ENCODE peak calls at places on chromosomes 13 and 19, in four cellular contexts. One of them, this sample, is unnamed.

GRCh38 chr19:42280761-42281174 is 11.7 kb downstream of the CIC start:
- DNase-seq in K562: peak; percentile 51
- DNase-seq in A549: no peak
- DNase-seq in H1: no peak
- DNase-seq in this sample: no peak

GRCh38 chr13:100334209-100334608 is 245.3 kb downstream of the PCCA start:
- DNase-seq in K562: no peak
- DNase-seq in A549: no peak
- DNase-seq in H1: no peak
- DNase-seq in this sample: no peak

GRCh38 chr13:45989607-45990006 is 62.9 kb downstream of the ZC3H13 start:
- DNase-seq in K562: no peak
- DNase-seq in A549: no peak
- DNase-seq in H1: no peak
- DNase-seq in this sample: no peak

GRCh38 chr19:18330865-18331264 is 8.0 kb upstream of the LSM4 start:
- DNase-seq in K562: no peak
- DNase-seq in A549: no peak
- DNase-seq in H1: no peak
- DNase-seq in this sample: no peak

GRCh38 chr13:109737606-109738005 is 48.8 kb downstream of the IRS2 start:
- DNase-seq in K562: no peak
- DNase-seq in A549: no peak
- DNase-seq in H1: no peak
- DNase-seq in this sample: no peak

GRCh38 chr19:46976845-46977320 is 42.8 kb upstream of the NPAS1 start:
- DNase-seq in K562: peak; percentile 74
- DNase-seq in A549: no peak
- DNase-seq in H1: no peak
- DNase-seq in this sample: no peak

GRCh38 chr13:51945149-51945548 is 66.1 kb downstream of the ATP7B start:
- DNase-seq in K562: no peak
- DNase-seq in A549: no peak
- DNase-seq in H1: no peak
- DNase-seq in this sample: no peak

GRCh38 chr13:99083976-99084375 is 106.1 kb upstream of the DOCK9 start:
- DNase-seq in K562: no peak
- DNase-seq in A549: no peak
- DNase-seq in H1: no peak
- DNase-seq in this sample: no peak

GRCh38 chr13:100443998-100444328 is 144.6 kb downstream of the GGACT start:
- DNase-seq in K562: no peak
- DNase-seq in A549: no peak
- DNase-seq in H1: no peak
- DNase-seq in this sample: no peak

GRCh38 chr19:49335784-49336481 is 727 bp downstream of the CD37 start:
- DNase-seq in K562: no peak
- DNase-seq in A549: no peak
- DNase-seq in H1: no peak
- DNase-seq in this sample: no peak

GRCh38 chr19:7980168-7980567 is 25.3 kb downstream of the ELAVL1 start:
- DNase-seq in K562: no peak
- DNase-seq in A549: no peak
- DNase-seq in H1: no peak
- DNase-seq in this sample: no peak

DNA sequence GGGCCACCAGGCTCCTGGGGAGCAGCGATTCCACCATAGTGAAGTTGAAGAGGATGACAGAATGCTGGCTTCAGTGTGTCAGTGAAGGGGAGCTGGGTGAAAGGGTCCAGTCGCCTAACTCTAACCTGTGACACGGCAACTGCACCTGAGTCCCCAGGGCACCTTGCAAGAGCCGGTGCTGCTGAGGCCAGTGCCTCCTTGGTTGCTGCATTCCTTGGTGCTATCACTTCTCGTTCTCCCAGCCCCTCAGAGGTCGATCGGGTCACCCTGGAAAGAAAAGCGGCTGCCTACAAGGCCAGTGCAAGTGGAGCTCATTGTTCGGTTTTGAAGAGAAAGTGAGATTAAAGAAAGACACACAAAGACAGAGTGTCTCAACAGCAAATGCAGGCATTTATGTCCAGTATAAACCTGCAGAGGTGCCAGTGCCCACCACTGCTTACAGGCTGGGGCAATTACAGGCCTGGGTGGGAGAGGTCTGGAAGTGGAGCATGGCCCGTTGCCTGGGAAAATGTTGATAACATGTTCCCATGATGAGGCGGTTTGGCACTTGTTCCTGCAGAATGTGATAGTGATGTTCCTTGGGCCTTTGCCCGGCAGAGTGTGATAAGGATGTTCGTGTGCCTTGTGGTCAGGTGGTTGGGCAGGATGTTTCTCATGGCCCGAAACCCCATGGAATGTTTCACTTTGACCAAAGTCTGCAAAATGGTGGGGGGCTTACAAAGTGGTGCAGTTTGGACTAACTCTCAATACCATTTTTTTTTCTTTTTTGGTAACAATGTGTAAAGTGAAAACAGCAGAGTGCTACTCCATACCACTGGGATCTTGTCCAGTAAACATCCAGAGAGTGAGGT is 5.3 kb downstream of the FPR3 start:
- DNase-seq in K562: peak; percentile 76
- DNase-seq in A549: no peak
- DNase-seq in H1: no peak
- DNase-seq in this sample: peak; percentile 12
- TF ChIP-seq RNF2 in K562: peak; percentile 92
- TF ChIP-seq RNF2 in A549: no peak
- TF ChIP-seq RNF2 in H1: no peak
- TF ChIP-seq RNF2 in this sample: no peak

GRCh38 chr13:44116562-44117315 is 237.0 kb downstream of the LACC1 start:
- DNase-seq in K562: no peak
- DNase-seq in A549: no peak
- DNase-seq in H1: no peak
- DNase-seq in this sample: no peak
- TF ChIP-seq RAD21 in K562: no peak
- TF ChIP-seq RAD21 in A549: no peak
- TF ChIP-seq RAD21 in H1: no peak
- TF ChIP-seq RAD21 in this sample: no peak

DNA sequence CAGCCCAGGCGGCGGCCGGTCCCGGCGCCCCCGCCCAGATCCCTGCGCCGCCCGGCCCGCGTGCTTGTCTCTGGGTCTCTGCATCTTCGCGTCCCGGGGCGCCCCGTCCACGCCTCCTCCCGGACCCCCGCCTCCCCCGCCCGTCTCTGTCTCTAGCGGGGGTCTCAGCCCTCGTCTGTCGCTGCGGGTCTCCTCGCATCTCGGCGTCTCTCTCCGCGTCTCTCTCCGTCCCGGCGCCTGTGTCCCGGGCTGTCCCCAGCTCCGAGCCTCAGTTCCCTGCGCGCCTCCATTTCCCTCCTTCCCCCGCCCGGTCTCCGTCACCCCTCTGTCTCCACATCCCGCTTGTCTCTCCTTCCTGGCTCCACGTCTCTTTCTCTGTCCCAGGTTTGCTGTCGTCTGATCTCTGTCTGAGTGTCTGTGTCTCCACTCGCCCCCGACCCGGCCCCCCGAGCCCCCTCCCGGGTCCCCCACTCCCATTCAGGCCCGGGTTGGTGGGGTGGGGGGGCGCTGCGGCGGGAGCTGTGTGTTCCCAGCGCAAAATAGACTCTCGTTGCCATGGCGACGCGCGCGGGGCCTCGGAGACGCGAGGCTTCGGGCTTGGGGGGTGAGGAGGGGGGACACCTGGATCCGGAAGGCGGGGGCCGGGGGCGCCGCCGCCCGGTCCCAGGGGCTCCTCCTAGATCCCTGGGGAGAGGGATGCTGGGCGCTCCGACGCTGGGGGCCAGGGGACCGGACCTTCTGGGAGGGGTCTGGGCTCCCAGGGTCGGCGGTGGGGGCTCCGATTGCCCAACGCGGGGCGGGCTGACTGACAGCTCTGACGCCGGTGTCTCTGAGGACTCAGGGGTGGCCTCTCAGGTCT is 8.7 kb upstream of the SHISA7 start:
- DNase-seq in K562: peak; percentile 28
- DNase-seq in A549: no peak
- DNase-seq in H1: no peak
- DNase-seq in this sample: no peak
- TF ChIP-seq RNF2 in K562: no peak
- TF ChIP-seq RNF2 in A549: no peak
- TF ChIP-seq RNF2 in H1: no peak
- TF ChIP-seq RNF2 in this sample: no peak

GRCh38 chr13:77916481-77916880 is 2.1 kb downstream of the EDNRB start:
- DNase-seq in K562: no peak
- DNase-seq in A549: no peak
- DNase-seq in H1: no peak
- DNase-seq in this sample: no peak

GRCh38 chr13:77919351-77920294 is 992 bp upstream of the EDNRB start:
- DNase-seq in K562: no peak
- DNase-seq in A549: peak; percentile 5
- DNase-seq in H1: peak; percentile 36
- DNase-seq in this sample: no peak

GRCh38 chr13:77915676-77916075 is 3.0 kb downstream of the EDNRB start:
- DNase-seq in K562: no peak
- DNase-seq in A549: no peak
- DNase-seq in H1: no peak
- DNase-seq in this sample: no peak

DNA sequence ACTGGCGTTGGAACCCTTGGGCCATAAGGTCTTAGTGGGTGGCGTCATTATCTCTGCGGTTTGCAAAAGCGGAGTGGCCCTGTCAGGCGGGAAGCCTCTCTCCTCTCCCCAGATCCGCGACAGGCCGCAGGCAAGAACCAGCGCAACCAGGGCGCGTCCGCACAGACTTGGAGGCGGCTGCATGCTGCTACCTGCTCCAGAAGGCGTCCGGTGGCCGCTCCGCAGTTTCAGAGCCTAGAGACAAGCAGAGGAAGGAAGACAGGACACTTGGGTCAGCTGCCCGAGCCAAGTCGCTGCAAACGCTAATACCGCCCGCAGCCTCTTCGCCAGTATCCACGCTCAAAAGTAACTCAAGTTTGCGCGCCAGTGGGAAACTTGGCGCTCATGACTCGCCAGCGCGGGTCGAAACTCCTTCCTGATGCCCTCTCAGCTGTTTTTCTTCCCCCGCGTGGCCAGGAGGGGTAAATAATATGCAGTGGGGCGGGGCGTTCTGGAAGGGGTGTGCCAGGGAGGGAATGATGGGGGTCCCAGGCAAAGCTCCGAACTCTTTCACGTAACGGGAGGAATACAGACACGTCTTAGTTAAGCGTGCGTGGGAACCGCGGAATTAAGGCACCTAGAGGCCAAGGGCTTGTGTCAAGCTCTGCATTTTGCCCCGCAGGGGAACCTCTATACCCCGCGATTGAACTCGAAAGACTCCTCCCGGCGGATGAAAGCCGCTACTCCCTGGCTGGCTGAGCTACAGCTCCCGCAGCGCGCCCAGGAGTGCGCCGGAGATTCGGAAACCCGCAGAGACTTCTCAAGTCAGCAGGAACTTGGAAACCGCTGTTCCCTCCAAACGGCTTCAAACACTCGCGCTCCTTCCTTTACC is at the start of gene EDNRB:
- DNase-seq in K562: no peak
- DNase-seq in A549: peak; percentile 25
- DNase-seq in H1: peak; percentile 29
- DNase-seq in this sample: no peak
- TF ChIP-seq RAD21 in K562: no peak
- TF ChIP-seq RAD21 in A549: no peak
- TF ChIP-seq RAD21 in H1: no peak
- TF ChIP-seq RAD21 in this sample: no peak

DNA sequence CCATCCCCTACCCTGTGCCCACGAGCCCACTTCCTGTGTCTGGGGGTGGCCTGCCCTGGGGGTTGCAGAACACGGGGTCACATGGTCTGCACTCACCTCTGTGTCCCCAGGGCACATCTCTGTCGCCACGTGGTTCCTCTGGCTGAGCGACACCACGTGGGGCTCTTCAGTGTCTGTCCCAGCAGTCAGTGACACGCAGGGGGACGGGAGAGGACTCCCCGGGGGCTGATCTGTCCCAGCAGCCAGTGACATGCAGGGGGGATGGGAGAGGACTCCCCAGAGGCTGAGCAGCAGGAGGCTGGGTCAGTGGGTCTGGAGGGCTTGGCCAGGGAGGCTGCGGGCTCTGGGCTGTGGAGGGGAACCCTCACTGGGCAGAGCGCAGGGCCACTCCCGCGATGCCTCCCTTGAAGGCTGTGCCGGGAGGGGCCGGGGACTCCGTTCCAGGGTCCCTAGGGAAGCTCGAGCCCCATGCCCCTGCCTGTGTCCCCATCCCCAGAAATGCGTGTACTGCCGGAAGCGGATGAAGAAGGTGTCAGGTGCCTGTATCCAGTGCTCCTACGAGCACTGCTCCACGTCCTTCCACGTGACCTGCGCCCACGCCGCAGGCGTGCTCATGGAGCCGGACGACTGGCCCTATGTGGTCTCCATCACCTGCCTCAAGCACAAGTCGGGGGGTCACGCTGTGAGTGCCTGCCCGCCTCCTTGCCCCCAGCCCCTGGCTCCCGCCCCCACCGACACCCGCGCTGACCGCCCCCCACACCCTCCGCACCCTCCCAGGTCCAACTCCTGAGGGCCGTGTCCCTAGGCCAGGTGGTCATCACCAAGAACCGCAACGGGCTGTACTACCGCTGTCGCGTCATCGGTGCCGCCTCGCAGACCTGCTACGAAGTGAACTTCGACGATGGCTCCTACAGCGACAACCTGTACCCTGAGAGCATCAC is 174.8 kb downstream of the KDM4B start:
- DNase-seq in K562: no peak
- DNase-seq in A549: no peak
- DNase-seq in H1: no peak
- DNase-seq in this sample: no peak
- TF ChIP-seq RNF2 in K562: no peak
- TF ChIP-seq RNF2 in A549: no peak
- TF ChIP-seq RNF2 in H1: no peak
- TF ChIP-seq RNF2 in this sample: no peak